ENCODE peak calls at places on chromosomes 4 and X, in four cellular contexts. One of them, this sample, is unnamed. For H3K9me3 and H3K27me3, the result is how much of the 10 kb centered on the place peaks cover.

GRCh38 chrX:154607370-154607769 is 11.7 kb downstream of the CTAG1B start:
- DNase-seq in psoas muscle: no peak
- DNase-seq in adrenal gland: no peak
- DNase-seq in aorta: no peak
- DNase-seq in this sample: no peak

GRCh38 chr4:139785356-139785755 is 119.7 kb downstream of the MGST2 start:
- DNase-seq in psoas muscle: no peak
- DNase-seq in adrenal gland: no peak
- DNase-seq in aorta: no peak
- DNase-seq in this sample: no peak

GRCh38 chr4:1027916-1028240 is 16.5 kb downstream of the FGFRL1 start:
- DNase-seq in psoas muscle: no peak
- DNase-seq in adrenal gland: no peak
- DNase-seq in aorta: no peak
- DNase-seq in this sample: no peak

GRCh38 chr4:72525938-72526337 is 43.1 kb downstream of the ADAMTS3 start:
- DNase-seq in psoas muscle: peak
- DNase-seq in adrenal gland: peak
- DNase-seq in aorta: peak
- DNase-seq in this sample: peak

GRCh38 chr4:6779667-6780565 is 2.6 kb upstream of the KIAA0232 start:
- DNase-seq in psoas muscle: no peak
- DNase-seq in adrenal gland: no peak
- DNase-seq in aorta: no peak
- DNase-seq in this sample: no peak

GRCh38 chr4:15066140-15066539 is 63.9 kb downstream of the CPEB2 start:
- DNase-seq in psoas muscle: no peak
- DNase-seq in adrenal gland: no peak
- DNase-seq in aorta: no peak
- DNase-seq in this sample: no peak

GRCh38 chr4:28211714-28212470 is 1351.3 kb downstream of the STIM2 start:
- DNase-seq in psoas muscle: no peak
- DNase-seq in adrenal gland: no peak
- DNase-seq in aorta: no peak
- DNase-seq in this sample: no peak

GRCh38 chr4:101232074-101232776 is 115.1 kb downstream of the PPP3CA start:
- DNase-seq in psoas muscle: peak
- DNase-seq in adrenal gland: peak
- DNase-seq in aorta: peak
- DNase-seq in this sample: no peak

GRCh38 chrX:32987139-32987538 is 224.2 kb downstream of the DMD start:
- DNase-seq in psoas muscle: no peak
- DNase-seq in adrenal gland: no peak
- DNase-seq in aorta: no peak
- DNase-seq in this sample: no peak

GRCh38 chrX:103488332-103488731 is 31.0 kb downstream of the RAB40A start:
- DNase-seq in psoas muscle: no peak
- DNase-seq in adrenal gland: peak
- DNase-seq in aorta: no peak
- DNase-seq in this sample: no peak

GRCh38 chr4:140103676-140104075 is 50.3 kb downstream of the MAML3 start:
- DNase-seq in psoas muscle: no peak
- DNase-seq in adrenal gland: peak
- DNase-seq in aorta: no peak
- DNase-seq in this sample: no peak

GRCh38 chrX:104105863-104106262 is 6.5 kb upstream of the ZCCHC18 start:
- DNase-seq in psoas muscle: no peak
- DNase-seq in adrenal gland: no peak
- DNase-seq in aorta: no peak
- DNase-seq in this sample: no peak

GRCh38 chr4:152399246-152399645 is 136.6 kb downstream of the FBXW7 start:
- DNase-seq in psoas muscle: no peak
- DNase-seq in adrenal gland: no peak
- DNase-seq in aorta: no peak
- DNase-seq in this sample: no peak

GRCh38 chr4:151206241-151207005 is 70.5 kb upstream of the PRSS48 start:
- DNase-seq in psoas muscle: no peak
- DNase-seq in adrenal gland: no peak
- DNase-seq in aorta: no peak
- DNase-seq in this sample: no peak
- H3K27ac ChIP-seq in psoas muscle: no peak
- H3K27ac ChIP-seq in adrenal gland: no peak
- H3K27ac ChIP-seq in aorta: no peak
- H3K27ac ChIP-seq in this sample: peak

DNA sequence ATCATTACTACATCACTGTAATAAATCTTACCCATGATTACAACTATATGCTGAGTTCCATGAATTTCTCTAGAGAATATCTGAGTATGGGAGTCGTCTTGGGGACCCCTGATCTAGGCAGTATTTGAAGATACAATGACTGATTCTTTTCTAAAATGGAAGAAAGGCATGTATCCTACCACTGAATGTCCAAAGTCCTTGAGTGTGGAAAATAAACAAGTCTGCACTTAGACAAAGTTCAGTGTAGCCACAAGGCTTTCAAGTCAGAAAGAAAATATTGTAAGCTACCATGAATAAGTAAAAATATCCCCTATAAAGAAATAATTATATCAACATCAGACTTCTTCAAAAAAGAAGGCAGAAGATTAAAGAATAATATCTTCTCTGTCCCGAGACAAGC is 42.4 kb downstream of the ZNF674 start:
- DNase-seq in psoas muscle: no peak
- DNase-seq in adrenal gland: no peak
- DNase-seq in aorta: no peak
- DNase-seq in this sample: no peak
- H3K9me3 ChIP-seq in psoas muscle: under half
- H3K9me3 ChIP-seq in adrenal gland: under half
- H3K9me3 ChIP-seq in aorta: under half
- H3K9me3 ChIP-seq in this sample: under half

DNA sequence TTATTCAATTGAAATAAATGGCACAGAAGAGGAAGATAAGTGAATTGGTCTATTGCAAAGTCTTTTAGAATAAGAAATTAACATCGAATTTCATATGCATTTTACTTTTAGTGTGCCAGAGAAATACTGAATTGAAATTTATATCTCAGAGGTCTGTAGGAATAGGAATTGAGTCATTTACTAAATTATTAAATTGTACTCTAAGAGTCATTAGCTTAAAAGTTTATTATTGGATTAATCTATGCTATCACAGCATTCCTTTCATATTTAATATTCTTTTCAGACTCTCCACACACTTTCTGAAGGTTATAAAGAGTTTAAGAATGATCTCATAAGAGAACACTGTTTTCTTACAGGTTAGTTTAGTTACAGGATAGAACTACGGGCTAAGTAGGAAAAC is 2711.5 kb downstream of the ARAP2 start:
- DNase-seq in psoas muscle: no peak
- DNase-seq in adrenal gland: no peak
- DNase-seq in aorta: no peak
- DNase-seq in this sample: no peak
- H3K27me3 ChIP-seq in psoas muscle: under half
- H3K27me3 ChIP-seq in adrenal gland: under half
- H3K27me3 ChIP-seq in aorta: under half
- H3K27me3 ChIP-seq in this sample: under half

DNA sequence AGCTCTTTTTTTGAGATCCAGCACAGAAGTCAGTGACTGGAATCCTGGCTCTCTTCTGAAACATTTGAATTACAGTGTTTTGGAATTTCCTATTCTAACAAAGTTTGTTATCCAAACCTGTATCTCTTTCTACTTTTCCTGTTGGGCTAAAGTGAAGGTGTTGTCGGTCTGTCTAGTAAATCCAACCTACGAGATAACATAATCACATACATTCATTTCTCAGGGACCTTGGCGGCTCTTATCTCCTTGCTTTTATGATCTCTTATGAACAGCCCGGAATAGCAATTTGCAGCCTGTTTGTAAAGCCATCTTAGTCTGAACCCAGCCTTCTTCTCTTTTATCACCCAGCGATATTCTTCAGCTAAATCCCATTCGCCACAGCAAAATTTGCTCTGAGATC is 14.5 kb downstream of the PPARGC1A start:
- DNase-seq in psoas muscle: no peak
- DNase-seq in adrenal gland: no peak
- DNase-seq in aorta: no peak
- DNase-seq in this sample: no peak
- H3K27ac ChIP-seq in psoas muscle: peak
- H3K27ac ChIP-seq in adrenal gland: no peak
- H3K27ac ChIP-seq in aorta: no peak
- H3K27ac ChIP-seq in this sample: no peak

DNA sequence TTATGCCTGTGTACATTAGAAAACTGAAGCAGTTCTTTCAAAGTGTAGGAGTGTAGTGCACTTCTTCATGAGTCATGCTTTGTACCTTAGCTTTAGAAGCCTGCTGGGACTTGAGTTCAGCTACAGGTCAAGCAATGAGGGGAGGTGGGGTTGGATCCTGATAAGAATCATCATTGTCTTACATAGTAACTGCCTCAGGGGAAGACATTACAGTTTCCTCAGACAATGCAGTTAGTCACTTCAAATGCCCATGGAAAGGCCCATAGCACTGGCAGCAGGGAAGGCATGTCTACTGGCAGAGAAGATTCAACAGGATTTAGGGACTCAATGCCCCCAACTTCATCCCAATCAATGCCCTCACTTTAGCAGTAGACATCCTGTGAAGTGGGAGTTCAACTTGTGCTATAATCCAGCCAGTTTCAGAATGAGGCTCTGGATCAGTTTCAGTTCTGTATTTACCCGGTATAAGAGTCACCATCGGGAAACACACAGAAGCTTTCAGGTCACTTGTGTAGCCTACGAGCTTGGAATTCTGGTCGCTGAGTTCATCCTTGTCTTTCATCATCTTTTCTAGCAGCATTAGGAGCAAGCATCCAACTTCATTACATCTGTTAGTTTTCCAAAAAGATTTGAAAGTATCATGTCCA is 1216.5 kb downstream of the RAPGEF2 start:
- DNase-seq in psoas muscle: no peak
- DNase-seq in adrenal gland: no peak
- DNase-seq in aorta: no peak
- DNase-seq in this sample: no peak
- H3K9me3 ChIP-seq in psoas muscle: under half
- H3K9me3 ChIP-seq in adrenal gland: under half
- H3K9me3 ChIP-seq in aorta: under half
- H3K9me3 ChIP-seq in this sample: under half

DNA sequence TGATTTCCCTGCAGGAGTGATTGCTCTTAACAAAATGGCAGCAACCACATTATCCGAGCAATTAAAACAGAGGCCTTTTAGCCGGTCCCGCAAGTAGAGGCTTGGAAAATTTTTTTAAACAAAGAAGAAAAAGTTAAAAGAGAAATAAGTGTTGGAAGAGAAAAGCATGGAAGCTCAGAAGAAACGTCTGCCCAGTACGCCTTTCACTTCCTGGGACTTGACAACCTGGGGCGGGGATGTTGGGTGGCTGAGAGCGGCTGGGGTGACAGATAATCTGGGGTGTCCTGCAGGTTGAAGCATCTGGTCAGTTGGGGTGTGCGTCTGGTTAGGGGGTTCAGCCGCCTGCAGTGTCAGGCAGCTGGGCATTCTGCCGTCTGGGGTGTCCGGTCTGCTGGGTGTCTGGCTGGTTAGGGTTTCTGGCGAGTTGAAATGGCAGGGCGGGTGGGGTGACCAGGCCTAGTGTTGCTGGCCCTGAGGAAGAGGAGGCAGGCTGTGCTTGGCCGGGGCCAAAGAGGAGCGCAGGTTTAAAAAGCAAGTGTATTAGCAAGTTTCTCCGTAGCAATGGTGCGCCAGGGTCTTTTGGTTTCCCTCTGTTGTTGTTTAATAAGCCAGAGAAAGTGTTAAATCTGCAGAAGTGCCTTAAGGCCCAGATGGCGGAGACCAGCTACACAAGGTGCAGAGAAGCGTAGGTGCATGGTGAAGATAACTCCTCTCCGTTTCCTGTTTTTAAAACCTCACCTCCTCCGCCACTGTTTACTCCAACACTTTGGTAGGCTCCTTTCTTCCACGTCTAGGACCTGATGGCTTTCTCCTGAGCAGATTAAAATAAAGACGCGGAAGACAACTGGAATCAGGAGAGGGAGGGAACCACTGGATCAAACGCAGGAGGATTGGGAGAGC is 5.6 kb downstream of the HAND2 start:
- DNase-seq in psoas muscle: no peak
- DNase-seq in adrenal gland: no peak
- DNase-seq in aorta: no peak
- DNase-seq in this sample: no peak
- H3K27me3 ChIP-seq in psoas muscle: under half
- H3K27me3 ChIP-seq in adrenal gland: half or more
- H3K27me3 ChIP-seq in aorta: under half
- H3K27me3 ChIP-seq in this sample: half or more

DNA sequence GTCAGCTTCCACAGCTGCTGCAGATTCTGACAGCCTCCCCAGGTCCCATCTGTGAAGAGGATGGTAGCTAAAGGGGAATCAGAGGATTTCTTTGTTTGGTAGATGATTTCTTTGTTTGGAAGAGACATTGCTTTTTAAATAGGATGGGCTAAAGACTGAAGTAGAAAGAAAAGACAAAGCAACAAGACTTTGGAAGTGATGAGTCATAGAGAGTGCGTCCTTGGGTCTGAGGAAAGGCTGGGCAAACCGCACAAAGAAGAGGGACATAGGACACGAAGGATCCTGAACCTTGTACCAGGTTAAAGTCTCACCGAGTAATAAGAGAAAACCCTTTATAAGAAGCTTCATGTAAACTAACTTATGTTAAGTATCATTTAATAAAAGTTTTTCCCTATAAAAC is 27.7 kb downstream of the INTU start:
- DNase-seq in psoas muscle: no peak
- DNase-seq in adrenal gland: peak
- DNase-seq in aorta: no peak
- DNase-seq in this sample: no peak
- H3K27ac ChIP-seq in psoas muscle: no peak
- H3K27ac ChIP-seq in adrenal gland: no peak
- H3K27ac ChIP-seq in aorta: no peak
- H3K27ac ChIP-seq in this sample: no peak

DNA sequence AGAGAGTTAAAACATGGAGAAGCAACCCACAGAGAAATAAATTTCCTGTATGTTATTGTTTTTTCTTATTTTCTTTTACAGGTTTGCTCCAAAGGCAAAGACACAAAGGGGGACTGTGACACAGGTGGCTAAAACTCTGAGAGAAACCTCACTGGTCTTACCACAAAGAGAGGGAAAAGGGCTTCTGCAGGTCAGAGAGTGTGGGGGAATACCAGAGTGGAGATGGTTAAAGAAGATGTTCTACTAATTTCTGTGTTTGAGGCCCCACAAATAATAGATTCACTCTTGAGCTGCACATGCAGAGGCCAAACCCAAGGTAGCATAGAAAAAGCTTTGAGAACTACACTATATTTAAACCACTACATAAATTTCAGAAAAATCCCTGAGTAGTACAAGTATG is 151.3 kb downstream of the GABRA3 start:
- DNase-seq in psoas muscle: no peak
- DNase-seq in adrenal gland: no peak
- DNase-seq in aorta: no peak
- DNase-seq in this sample: no peak
- H3K9me3 ChIP-seq in psoas muscle: under half
- H3K9me3 ChIP-seq in adrenal gland: under half
- H3K9me3 ChIP-seq in aorta: under half
- H3K9me3 ChIP-seq in this sample: under half

DNA sequence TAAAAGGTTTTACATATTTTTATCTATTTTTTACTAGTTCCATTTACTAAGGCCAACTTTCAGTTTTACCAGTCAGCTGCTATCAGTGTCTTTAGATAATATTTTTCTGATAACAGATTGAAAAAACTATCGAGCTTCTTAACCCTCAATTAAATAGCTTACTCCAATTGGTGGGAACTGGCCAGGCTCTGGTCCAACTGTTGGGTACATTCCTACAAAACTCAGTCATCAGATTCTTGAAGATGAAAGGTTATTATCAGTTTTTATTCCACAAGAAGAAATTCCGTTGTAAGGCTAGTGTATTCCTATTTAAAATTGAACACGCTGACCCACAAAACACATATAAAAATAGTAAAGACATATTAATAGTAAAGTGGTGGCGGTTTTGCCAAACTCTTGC is 346.2 kb downstream of the MAPK10 start:
- DNase-seq in psoas muscle: no peak
- DNase-seq in adrenal gland: peak
- DNase-seq in aorta: no peak
- DNase-seq in this sample: no peak
- H3K27me3 ChIP-seq in psoas muscle: under half
- H3K27me3 ChIP-seq in adrenal gland: under half
- H3K27me3 ChIP-seq in aorta: under half
- H3K27me3 ChIP-seq in this sample: under half